ENCODE peak calls at places on chromosomes 2 and 18, in six cellular contexts. G, E, L, M, C and Z are unnamed samples.

GRCh38 chr18:69883781-69884180 is 63.9 kb downstream of the CD226 start:
- DNase-seq in G (no peak), E (no peak), L (no peak), M (no peak), C (no peak), Z (no peak)

GRCh38 chr18:12092398-12093229 is 1.0 kb upstream of the ANKRD62 start:
- DNase-seq in G (peak), E (peak), L (peak), M (peak), C (no peak), Z (peak)

GRCh38 chr18:46427216-46427995 is 229.6 kb downstream of the LOXHD1 start:
- DNase-seq in G (no peak), E (no peak), L (no peak), M (no peak), C (no peak), Z (no peak)

GRCh38 chr18:33918571-33918970 is 306.1 kb downstream of the NOL4 start:
- DNase-seq in G (no peak), E (no peak), L (no peak), M (no peak), C (no peak), Z (no peak)

GRCh38 chr2:28193552-28194383 is 198.9 kb upstream of the FOSL2 start:
- DNase-seq in G (peak), E (no peak), L (no peak), M (peak), C (no peak), Z (no peak)

GRCh38 chr2:32043561-32043960 is 4.0 kb upstream of the DPY30 start:
- DNase-seq in G (no peak), E (no peak), L (no peak), M (no peak), C (no peak), Z (no peak)

GRCh38 chr2:41853427-41854191 is 194.2 kb upstream of the PKDCC start:
- DNase-seq in G (peak), E (peak), L (peak), M (peak), C (no peak), Z (peak)

GRCh38 chr2:164903214-164903613 is 52.1 kb downstream of the SLC38A11 start:
- DNase-seq in G (peak), E (no peak), L (no peak), M (no peak), C (no peak), Z (no peak)

GRCh38 chr2:96431319-96431718 is 73.8 kb downstream of the NEURL3 start:
- DNase-seq in G (no peak), E (no peak), L (peak), M (no peak), C (no peak), Z (no peak)

GRCh38 chr2:68779595-68779994 is 45.0 kb downstream of the ARHGAP25 start:
- DNase-seq in G (no peak), E (no peak), L (no peak), M (no peak), C (no peak), Z (no peak)

DNA sequence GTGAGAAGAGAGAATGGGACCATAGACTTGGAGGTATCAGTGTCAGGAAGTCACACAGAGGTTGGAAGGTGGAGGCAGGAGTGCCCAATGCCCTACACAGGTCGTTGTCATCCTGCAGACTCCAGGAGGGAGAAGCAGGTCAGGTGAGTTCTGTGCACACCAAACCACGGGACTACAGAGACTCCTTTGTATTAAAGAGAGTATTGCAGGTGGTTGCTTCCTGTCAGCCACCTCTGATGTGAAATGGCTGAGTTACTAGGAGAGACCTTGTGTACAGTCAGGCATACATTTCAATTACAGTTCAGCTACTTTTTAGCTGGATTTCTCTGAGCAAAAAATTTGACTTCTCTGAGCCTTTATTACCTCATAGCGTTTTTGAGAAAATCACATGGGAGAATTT is 51.6 kb downstream of the SPP2 start:
- DNase-seq in G (peak), E (no peak), L (peak), M (no peak), C (no peak), Z (no peak)
- TF ChIP-seq CTCF in G (peak), E (no peak), L (no peak), M (no peak), C (no peak), Z (no peak)

DNA sequence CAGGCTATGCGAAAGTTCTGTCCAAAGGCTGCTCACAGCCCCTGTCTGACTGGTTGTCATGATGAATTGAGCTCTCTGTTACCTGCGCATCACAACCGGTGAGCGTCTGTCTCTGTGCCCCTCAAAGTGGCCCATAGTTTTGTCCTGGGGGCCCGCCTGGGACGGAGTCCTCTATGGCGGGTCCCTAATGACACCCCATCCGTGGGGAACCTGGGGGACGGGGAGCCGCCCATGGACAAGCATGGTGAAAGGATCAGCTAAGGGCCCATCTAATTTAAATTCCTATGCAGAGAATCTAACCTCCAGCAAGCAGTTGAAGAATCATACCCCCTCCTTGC is 473 bp downstream of the ELMOD3 start:
- DNase-seq in G (no peak), E (no peak), L (no peak), M (no peak), C (no peak), Z (no peak)
- TF ChIP-seq CTCF in G (no peak), E (no peak), L (no peak), M (no peak), C (no peak), Z (no peak)

GRCh38 chr18:60861575-60861974 is 471.7 kb upstream of the CDH20 start:
- DNase-seq in G (no peak), E (no peak), L (no peak), M (no peak), C (no peak), Z (no peak)

GRCh38 chr18:60870261-60870966 is 462.8 kb upstream of the CDH20 start:
- DNase-seq in G (peak), E (no peak), L (no peak), M (peak), C (no peak), Z (no peak)

GRCh38 chr18:60865801-60866200 is 467.4 kb upstream of the CDH20 start:
- DNase-seq in G (peak), E (no peak), L (no peak), M (no peak), C (no peak), Z (no peak)
- TF ChIP-seq CTCF in G (no peak), E (no peak), L (no peak), M (no peak), C (no peak), Z (no peak)

GRCh38 chr18:71398530-71398929 is 1109.7 kb downstream of the SOCS6 start:
- DNase-seq in G (no peak), E (no peak), L (no peak), M (peak), C (no peak), Z (no peak)
- TF ChIP-seq CTCF in G (no peak), E (no peak), L (no peak), M (peak), C (no peak), Z (no peak)

DNA sequence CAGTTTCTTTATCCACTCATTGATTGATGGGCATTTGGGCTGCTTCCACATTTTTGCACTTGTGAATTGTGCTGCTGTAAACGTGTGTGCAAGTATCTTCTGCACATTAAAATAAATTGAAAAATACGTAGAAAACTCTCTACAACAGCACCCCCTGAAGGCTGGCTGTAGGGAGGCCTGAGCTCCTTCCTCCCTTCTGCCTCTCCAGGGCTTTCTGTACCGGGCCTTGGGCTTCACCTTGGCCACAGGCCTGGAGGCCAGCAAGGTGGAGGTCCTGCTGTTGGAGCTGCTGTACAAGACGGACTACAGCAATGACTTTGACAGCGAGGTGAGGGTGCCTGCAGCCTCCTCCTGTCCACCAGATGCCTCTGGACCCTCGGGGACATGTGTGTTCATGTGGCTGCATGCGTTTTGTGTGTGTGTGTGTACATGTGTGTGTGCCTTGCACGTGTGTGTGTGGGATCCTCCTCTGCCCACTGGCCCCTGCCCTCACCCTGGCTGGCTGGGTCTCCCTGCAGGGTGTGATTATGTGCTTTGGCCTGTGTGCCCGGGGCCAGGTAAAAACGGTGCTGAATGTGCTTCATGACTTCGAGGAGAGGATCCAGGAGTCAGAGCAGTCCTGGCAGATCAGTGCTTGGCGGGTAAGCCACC is 29.2 kb downstream of the MROH2A start:
- DNase-seq in G (no peak), E (no peak), L (peak), M (no peak), C (no peak), Z (no peak)
- TF ChIP-seq CTCF in G (no peak), E (no peak), L (no peak), M (no peak), C (no peak), Z (no peak)

DNA sequence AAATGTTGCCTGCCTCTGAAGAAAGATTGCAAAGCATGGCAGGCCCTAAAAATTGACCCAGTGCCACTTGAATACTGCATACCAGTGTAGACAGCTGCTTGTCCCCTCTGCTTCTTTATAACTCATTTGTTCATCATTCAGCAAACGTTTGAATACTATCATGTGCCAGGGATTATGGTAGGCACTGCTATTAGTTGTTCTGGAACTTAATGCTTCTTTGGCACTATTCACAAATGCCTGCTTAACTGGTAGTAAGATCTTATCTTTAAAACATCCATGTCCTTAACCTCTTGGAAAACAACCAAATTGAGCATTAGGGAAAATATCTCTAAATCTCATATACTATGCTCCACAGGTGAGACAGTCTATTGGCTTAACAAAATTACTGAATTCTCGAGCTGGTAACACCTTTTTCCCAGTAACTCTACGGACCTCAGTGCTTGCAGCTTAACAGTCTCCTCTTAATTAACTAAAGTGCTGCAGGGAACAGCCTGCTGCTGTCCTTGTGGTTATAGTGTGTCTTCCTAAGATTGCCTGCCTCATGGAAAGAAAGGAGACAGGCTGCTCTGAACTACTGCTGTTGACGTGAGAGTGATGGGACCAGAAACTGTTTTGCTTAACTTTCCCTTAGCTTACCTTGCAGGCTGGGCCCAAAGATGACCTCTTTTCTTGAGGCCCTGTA is 93.2 kb downstream of the MIB1 start:
- DNase-seq in G (no peak), E (no peak), L (no peak), M (peak), C (no peak), Z (no peak)
- TF ChIP-seq CTCF in G (no peak), E (no peak), L (no peak), M (no peak), C (no peak), Z (no peak)